ENCODE peak calls at places on chromosomes 4 and X, in seven cellular contexts. M, B, W, V, O, U and D are unnamed samples.

GRCh38 chrX:29024813-29025342 is 437.6 kb downstream of the IL1RAPL1 start:
- DNase-seq in B (no peak), W (no peak), O (no peak), U (no peak), V (no peak), M (no peak), D (no peak)

GRCh38 chrX:76555816-76556215 is 128.3 kb downstream of the MAGEE1 start:
- DNase-seq in U (peak), V (peak), B (no peak), W (no peak), O (peak), M (peak), D (peak)

GRCh38 chrX:47707031-47707780 is 48.2 kb upstream of the UXT start:
- DNase-seq in O (peak), W (no peak), U (no peak), B (no peak), V (no peak), M (no peak), D (no peak)

GRCh38 chr4:1683371-1683902 is 676 bp downstream of the FAM53A start:
- DNase-seq in U (no peak), B (no peak), M (no peak), V (peak), O (peak), W (no peak), D (peak)

GRCh38 chr4:3442959-3443749 is 1.4 kb downstream of the HGFAC start:
- DNase-seq in V (peak), O (peak), W (peak), U (peak), B (peak), M (peak), D (peak)

GRCh38 chrX:100417671-100418070 is 7.6 kb upstream of the PCDH19 start:
- DNase-seq in B (peak), U (no peak), W (no peak), O (no peak), V (no peak), M (no peak), D (no peak)

GRCh38 chr4:76630748-76631147 is 195.7 kb downstream of the SHROOM3 start:
- DNase-seq in M (no peak), W (no peak), B (no peak), V (no peak), U (no peak), O (no peak), D (no peak)

GRCh38 chr4:14100349-14100748 is 472.8 kb upstream of the BOD1L1 start:
- DNase-seq in W (no peak), M (no peak), V (no peak), U (no peak), O (no peak), B (no peak), D (no peak)

GRCh38 chr4:40856836-40857362 is 107.1 kb downstream of the NSUN7 start:
- DNase-seq in M (peak), B (peak), V (peak), O (no peak), U (peak), W (peak), D (peak)

GRCh38 chr4:56139241-56139827 is 190.6 kb downstream of the CEP135 start:
- DNase-seq in V (no peak), W (no peak), U (no peak), O (no peak), B (no peak), M (no peak), D (no peak)